ENCODE peak calls at places on chromosomes 4 and X, in nine cellular contexts. Y is MM.1S; H is fibroblast of lung; U is tibial artery; J is transverse colon; Z is IMR-90; Q is Peyer's patch; K is uterus; L is CD8-positive, alpha-beta T cell. D is an unnamed sample. For H3K36me3, the result is how much of the 10 kb centered on the place peaks cover.

GRCh38 chr4:172869621-172870268 is 298.9 kb upstream of the GALNT7 start:
- DNase-seq in Y (no peak), H (no peak), U (no peak), J (no peak), Z (no peak), Q (no peak), K (no peak), L (no peak), D (no peak)

GRCh38 chrX:108217877-108218276 is 126.3 kb downstream of the ATG4A start:
- DNase-seq in Y (no peak), H (no peak), U (no peak), J (no peak), Z (no peak), Q (no peak), K (no peak), L (no peak), D (no peak)

GRCh38 chr4:85491527-85491926 is 16.6 kb downstream of the ARHGAP24 start:
- DNase-seq in Y (peak), H (no peak), U (no peak), J (no peak), Z (no peak), Q (no peak), K (no peak), L (no peak), D (no peak)

GRCh38 chr4:52545099-52546069 is 113.7 kb downstream of the USP46 start:
- DNase-seq in Y (peak), H (peak), U (peak), J (peak), Z (peak), Q (peak), K (peak), L (peak), D (no peak)

GRCh38 chrX:154064637-154065435 is 32.7 kb downstream of the MECP2 start:
- DNase-seq in Y (no peak), H (no peak), U (no peak), J (no peak), Z (no peak), Q (no peak), K (no peak), L (no peak), D (no peak)

GRCh38 chr4:20612313-20612712 is 87.9 kb upstream of the PACRGL start:
- DNase-seq in Y (no peak), H (peak), U (no peak), J (no peak), Z (peak), Q (no peak), K (no peak), L (no peak), D (peak)

GRCh38 chr4:5409980-5410618 is 298.3 kb downstream of the EVC2 start:
- DNase-seq in Y (peak), H (no peak), U (no peak), J (no peak), Z (no peak), Q (no peak), K (no peak), L (no peak), D (no peak)

GRCh38 chr4:3862640-3863420 is 96.6 kb downstream of the ADRA2C start:
- DNase-seq in Y (no peak), H (no peak), U (no peak), J (no peak), Z (no peak), Q (no peak), K (peak), L (no peak), D (no peak)

GRCh38 chr4:127959794-127960193 is 5.2 kb downstream of the MFSD8 start:
- DNase-seq in Y (no peak), H (no peak), U (no peak), J (no peak), Z (peak), Q (no peak), K (no peak), L (no peak), D (no peak)

GRCh38 chr4:105586638-105587328 is 34.4 kb downstream of the ARHGEF38 start:
- DNase-seq in Y (peak), H (no peak), U (no peak), J (no peak), Z (no peak), Q (no peak), K (no peak), L (no peak), D (no peak)

GRCh38 chr4:72468904-72469502 is 100.0 kb downstream of the ADAMTS3 start:
- DNase-seq in Y (peak), H (no peak), U (no peak), J (no peak), Z (peak), Q (no peak), K (no peak), L (no peak), D (no peak)

GRCh38 chr4:48228887-48229462 is 40.7 kb downstream of the TEC start:
- DNase-seq in Y (no peak), H (peak), U (no peak), J (no peak), Z (peak), Q (no peak), K (no peak), L (no peak), D (no peak)

GRCh38 chr4:3865986-3866812 is 100.0 kb downstream of the ADRA2C start:
- DNase-seq in Y (no peak), H (no peak), U (peak), J (no peak), Z (no peak), Q (peak), K (no peak), L (no peak), D (no peak)

GRCh38 chr4:137532869-137533236 is 559 bp upstream of the PCDH18 start:
- DNase-seq in Y (peak), H (peak), U (no peak), J (no peak), Z (no peak), Q (no peak), K (no peak), L (no peak), D (no peak)

GRCh38 chr4:7647932-7648812 is 213.4 kb upstream of the PSAPL1 start:
- DNase-seq in Y (no peak), H (peak), U (no peak), J (no peak), Z (peak), Q (no peak), K (no peak), L (no peak), D (no peak)

GRCh38 chr4:23788460-23788859 is 101.4 kb downstream of the PPARGC1A start:
- DNase-seq in Y (no peak), H (peak), U (no peak), J (no peak), Z (peak), Q (peak), K (no peak), L (no peak), D (peak)

GRCh38 chrX:31656013-31656412 is 584.2 kb upstream of the FTHL17 start:
- DNase-seq in Y (no peak), H (peak), U (no peak), J (no peak), Z (peak), Q (no peak), K (no peak), L (no peak), D (no peak)

GRCh38 chrX:47191331-47191730 is 2.3 kb upstream of the UBA1 start:
- DNase-seq in Y (peak), H (no peak), U (no peak), J (peak), Z (no peak), Q (peak), K (no peak), L (peak), D (no peak)

GRCh38 chrX:154799554-154800348 is 5.5 kb downstream of the MPP1 start:
- DNase-seq in Y (no peak), H (peak), U (no peak), J (peak), Z (peak), Q (no peak), K (peak), L (no peak), D (no peak)

GRCh38 chr4:184331155-184331995 is 113.7 kb upstream of the ENPP6 start:
- DNase-seq in Y (peak), H (no peak), U (no peak), J (peak), Z (peak), Q (no peak), K (no peak), L (no peak), D (no peak)

GRCh38 chr4:165592386-165592785 is 213.6 kb downstream of the CPE start:
- DNase-seq in Y (no peak), H (peak), U (no peak), J (no peak), Z (no peak), Q (no peak), K (no peak), L (no peak), D (no peak)

GRCh38 chr4:64200001-64200555 is 209.2 kb downstream of the TECRL start:
- DNase-seq in Y (no peak), H (no peak), U (no peak), J (no peak), Z (no peak), Q (no peak), K (no peak), L (no peak), D (no peak)

GRCh38 chr4:75653845-75654503 is 19.2 kb downstream of the G3BP2 start:
- DNase-seq in Y (no peak), H (peak), U (no peak), J (no peak), Z (peak), Q (no peak), K (no peak), L (no peak), D (no peak)

GRCh38 chr4:71609651-71610050 is 174.2 kb downstream of the GC start:
- DNase-seq in Y (no peak), H (no peak), U (no peak), J (no peak), Z (no peak), Q (no peak), K (no peak), L (no peak), D (no peak)

GRCh38 chrX:113058634-113059033 is 218.0 kb upstream of the AMOT start:
- DNase-seq in Y (no peak), H (peak), U (no peak), J (no peak), Z (no peak), Q (no peak), K (no peak), L (no peak), D (no peak)

GRCh38 chr4:108399610-108400265 is 220.6 kb upstream of the RPL34 start:
- DNase-seq in Y (no peak), H (no peak), U (no peak), J (no peak), Z (no peak), Q (no peak), K (no peak), L (no peak), D (no peak)

GRCh38 chr4:182192511-182193181 is 50.6 kb upstream of the TENM3 start:
- DNase-seq in Y (no peak), H (peak), U (no peak), J (no peak), Z (peak), Q (no peak), K (no peak), L (no peak), D (no peak)

GRCh38 chrX:76127341-76127740 is 45.5 kb upstream of the PBDC1 start:
- DNase-seq in Y (peak), H (no peak), U (no peak), J (no peak), Z (no peak), Q (no peak), K (no peak), L (no peak), D (no peak)

GRCh38 chrX:45196701-45197100 is 4.0 kb downstream of the DIPK2B start:
- DNase-seq in Y (no peak), H (peak), U (no peak), J (no peak), Z (peak), Q (no peak), K (no peak), L (no peak), D (no peak)

GRCh38 chr4:131430302-131430701 is 1718.8 kb upstream of the PCDH10 start:
- DNase-seq in Y (peak), H (no peak), U (no peak), J (no peak), Z (no peak), Q (no peak), K (no peak), L (no peak), D (no peak)

GRCh38 chr4:59571805-59572430 is 1628.2 kb upstream of the ADGRL3 start:
- DNase-seq in Y (no peak), H (no peak), U (no peak), J (no peak), Z (no peak), Q (no peak), K (no peak), L (no peak), D (no peak)

GRCh38 chrX:114065612-114066178 is 518.2 kb upstream of the HTR2C start:
- DNase-seq in Y (no peak), H (no peak), U (no peak), J (no peak), Z (no peak), Q (no peak), K (no peak), L (no peak), D (no peak)

GRCh38 chr4:131192318-131192717 is 1956.8 kb upstream of the PCDH10 start:
- DNase-seq in Y (no peak), H (no peak), U (no peak), J (no peak), Z (no peak), Q (no peak), K (no peak), L (no peak), D (no peak)

GRCh38 chr4:3810796-3811485 is 44.8 kb downstream of the ADRA2C start:
- DNase-seq in Y (no peak), H (no peak), U (no peak), J (no peak), Z (no peak), Q (no peak), K (no peak), L (no peak), D (no peak)

GRCh38 chr4:152805818-152806217 is 26.1 kb downstream of the ARFIP1 start:
- DNase-seq in Y (no peak), H (no peak), U (no peak), J (no peak), Z (no peak), Q (no peak), K (no peak), L (no peak), D (no peak)

GRCh38 chrX:39891781-39892180 is 206.0 kb downstream of the BCOR start:
- DNase-seq in Y (peak), H (peak), U (no peak), J (no peak), Z (no peak), Q (no peak), K (no peak), L (no peak), D (no peak)

GRCh38 chr4:112823631-112824030 is 186.7 kb downstream of the LARP7 start:
- DNase-seq in Y (no peak), H (no peak), U (no peak), J (no peak), Z (no peak), Q (no peak), K (no peak), L (no peak), D (no peak)

GRCh38 chr4:28490669-28491068 is 1630.0 kb downstream of the STIM2 start:
- DNase-seq in Y (no peak), H (no peak), U (no peak), J (no peak), Z (peak), Q (no peak), K (no peak), L (no peak), D (peak)

GRCh38 chr4:39855909-39856512 is 121.7 kb downstream of the PDS5A start:
- DNase-seq in Y (no peak), H (peak), U (no peak), J (no peak), Z (peak), Q (no peak), K (no peak), L (no peak), D (peak)
- H3K36me3 ChIP-seq in Y (under half), H (under half), U (under half), J (under half), Z (under half), Q (half or more), K (under half), L (under half), D (under half)

DNA sequence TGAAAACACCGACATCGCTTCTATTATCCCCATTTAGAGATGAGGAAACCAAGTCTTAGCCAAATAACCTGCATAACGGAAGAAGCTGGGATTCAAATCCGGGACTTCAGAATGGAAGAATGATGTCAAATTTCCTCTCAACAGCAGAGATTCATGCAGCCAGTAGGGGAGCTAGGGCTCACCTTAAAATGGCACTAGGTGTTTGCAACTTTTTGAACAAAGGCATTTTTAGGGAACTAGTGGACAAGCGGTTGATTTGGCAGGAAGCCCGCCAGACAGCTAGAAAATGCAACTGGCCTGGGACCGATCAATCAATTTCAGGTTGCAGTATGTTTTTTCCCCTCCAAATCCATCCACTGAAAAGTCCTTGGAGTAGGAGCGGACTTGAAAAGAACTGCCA is 224.2 kb downstream of the PTTG2 start:
- DNase-seq in Y (no peak), H (no peak), U (no peak), J (no peak), Z (no peak), Q (no peak), K (no peak), L (no peak), D (no peak)
- TF ChIP-seq CTCF in Y (peak), H (peak), U (no peak), J (no peak), Z (peak), Q (peak), K (no peak), L (no peak), D (no peak)

GRCh38 chr4:1385373-1386340 is 20.6 kb downstream of the NKX1-1 start:
- DNase-seq in Y (no peak), H (no peak), U (peak), J (no peak), Z (no peak), Q (peak), K (no peak), L (no peak), D (no peak)
- H3K36me3 ChIP-seq in Y (under half), H (under half), U (half or more), J (under half), Z (under half), Q (half or more), K (under half), L (under half), D (under half)

GRCh38 chr4:15756361-15756861 is 21.7 kb upstream of the CD38 start:
- DNase-seq in Y (peak), H (peak), U (no peak), J (peak), Z (peak), Q (no peak), K (no peak), L (peak), D (peak)
- TF ChIP-seq CTCF in Y (peak), H (peak), U (no peak), J (no peak), Z (peak), Q (peak), K (no peak), L (peak), D (peak)

GRCh38 chr4:88037447-88037846 is 30.0 kb downstream of the PKD2 start:
- DNase-seq in Y (no peak), H (no peak), U (no peak), J (no peak), Z (no peak), Q (no peak), K (no peak), L (no peak), D (no peak)
- H3K36me3 ChIP-seq in Y (under half), H (under half), U (half or more), J (under half), Z (under half), Q (half or more), K (under half), L (under half), D (under half)

DNA sequence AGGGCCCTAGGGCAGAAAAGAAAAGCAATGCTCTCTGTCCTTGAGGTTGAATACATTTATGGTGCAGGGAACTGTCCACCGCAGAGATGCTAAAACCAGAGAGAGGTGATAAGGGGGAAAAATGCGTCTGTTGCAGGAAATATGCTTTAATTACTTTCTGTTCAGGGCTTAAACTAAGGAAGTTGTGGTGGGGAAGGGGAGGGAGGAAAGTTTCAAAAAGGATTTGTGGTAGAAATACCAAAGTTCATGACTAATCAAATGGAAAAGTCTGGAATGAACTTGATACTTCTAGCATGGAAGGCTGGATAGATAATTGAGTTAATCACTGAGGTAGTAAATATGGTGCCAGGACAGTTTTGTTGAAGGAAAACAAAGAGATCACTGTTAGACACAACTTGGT is 99.0 kb downstream of the ASB9 start:
- DNase-seq in Y (no peak), H (peak), U (no peak), J (no peak), Z (no peak), Q (no peak), K (no peak), L (no peak), D (no peak)
- TF ChIP-seq CTCF in Y (no peak), H (no peak), U (no peak), J (no peak), Z (no peak), Q (no peak), K (no peak), L (no peak), D (no peak)

GRCh38 chr4:77170926-77171325 is 13.9 kb downstream of the CCNG2 start:
- DNase-seq in Y (no peak), H (no peak), U (no peak), J (no peak), Z (no peak), Q (no peak), K (no peak), L (no peak), D (no peak)

GRCh38 chr4:77169496-77169895 is 12.5 kb downstream of the CCNG2 start:
- DNase-seq in Y (no peak), H (peak), U (no peak), J (no peak), Z (peak), Q (no peak), K (no peak), L (no peak), D (no peak)

GRCh38 chr4:77163636-77164035 is 6.6 kb downstream of the CCNG2 start:
- DNase-seq in Y (no peak), H (peak), U (no peak), J (no peak), Z (no peak), Q (no peak), K (no peak), L (no peak), D (no peak)

GRCh38 chr4:77167866-77168265 is 10.9 kb downstream of the CCNG2 start:
- DNase-seq in Y (peak), H (no peak), U (no peak), J (no peak), Z (no peak), Q (no peak), K (no peak), L (no peak), D (no peak)

DNA sequence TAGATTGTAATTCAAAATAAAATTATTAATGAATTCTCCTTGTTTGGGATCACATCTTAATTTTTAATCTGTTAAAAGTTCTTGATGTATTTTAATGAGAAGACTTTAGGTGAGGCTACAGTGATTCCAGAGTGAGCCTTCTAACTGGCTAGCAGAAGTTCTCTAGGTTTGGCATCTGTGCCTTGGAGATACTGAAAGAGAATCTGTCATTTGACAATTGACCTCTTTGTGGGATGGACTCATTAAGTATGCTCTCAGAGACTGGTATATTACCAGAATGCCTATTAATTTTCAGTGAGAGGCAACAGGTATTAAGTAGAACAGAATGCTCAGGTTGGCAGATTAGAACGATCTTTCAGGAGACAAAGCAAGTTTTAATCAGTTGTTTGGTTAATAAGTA is 10.2 kb downstream of the CCNG2 start:
- DNase-seq in Y (no peak), H (no peak), U (no peak), J (no peak), Z (no peak), Q (no peak), K (no peak), L (no peak), D (no peak)
- H3K36me3 ChIP-seq in Y (under half), H (under half), U (half or more), J (half or more), Z (half or more), Q (half or more), K (under half), L (under half), D (under half)

D was measured in kidney epithelial cell.